ENCODE peak calls at places on chromosomes 16 and 17, in seven cellular contexts. D is esophagus mucosa; B is PC-3; X is Right ventricle myocardium inferior; S is foreskin keratinocyte; I is activated naive CD8-positive, alpha-beta T cell treated with anti-CD3 and anti-CD28 coated beads, Interleukin-2, amount 10 ng/mL, durations not matched to agents 7 days and 5 days; W is upper lobe of left lung. U is an unnamed sample.

GRCh38 chr17:79845601-79845949 is 6.3 kb upstream of the CBX4 start:
- ATAC-seq in S (no peak), B (no peak), D (no peak), W (peak), X (peak), I (no peak), U (peak)

GRCh38 chr16:2841606-2842339 is 11.7 kb downstream of the ZG16B start:
- ATAC-seq in S (no peak), D (no peak), B (no peak), I (no peak), X (no peak), W (no peak), U (no peak)

GRCh38 chr17:43924558-43924957 is 17.2 kb upstream of the MPP2 start:
- ATAC-seq in S (no peak), D (no peak), W (no peak), I (no peak), X (no peak), B (no peak), U (no peak)

GRCh38 chr17:49738456-49739163 is 25.3 kb downstream of the FAM117A start:
- ATAC-seq in X (no peak), I (no peak), W (no peak), D (no peak), B (no peak), S (no peak), U (no peak)

GRCh38 chr16:19698480-19699465 is 19.3 kb downstream of the KNOP1 start:
- ATAC-seq in S (no peak), X (peak), D (peak), W (no peak), B (no peak), I (no peak), U (peak)

GRCh38 chr16:26930776-26931175 is 136.0 kb upstream of the C16orf82 start:
- ATAC-seq in S (no peak), X (no peak), B (no peak), W (no peak), D (no peak), I (no peak), U (no peak)

GRCh38 chr16:8589293-8590160 is 784 bp downstream of the TMEM114 start:
- ATAC-seq in B (no peak), D (no peak), S (peak), X (no peak), W (peak), I (no peak), U (no peak)

GRCh38 chr16:54657709-54658102 is 273.0 kb upstream of the IRX5 start:
- ATAC-seq in B (no peak), X (no peak), W (no peak), D (no peak), S (no peak), I (no peak), U (no peak)

GRCh38 chr17:4858880-4859260 is 25.7 kb downstream of the MINK1 start:
- ATAC-seq in D (peak), S (peak), I (no peak), X (peak), B (peak), W (peak), U (peak)

GRCh38 chr17:79732804-79733691 is 2.3 kb downstream of the ENPP7 start:
- ATAC-seq in S (no peak), B (no peak), W (no peak), I (no peak), X (no peak), D (no peak), U (no peak)

GRCh38 chr17:66351053-66351452 is 48.6 kb downstream of the PRKCA start:
- ATAC-seq in X (peak), B (peak), D (peak), W (peak), I (no peak), S (no peak), U (no peak)

GRCh38 chr16:69179255-69180010 is 7.5 kb upstream of the SNTB2 start:
- ATAC-seq in D (peak), X (peak), S (no peak), W (peak), B (peak), I (no peak), U (peak)

GRCh38 chr16:77585852-77586251 is 136.5 kb upstream of the NUDT7 start:
- ATAC-seq in D (peak), W (no peak), X (no peak), S (peak), I (no peak), B (no peak), U (peak)

GRCh38 chr17:16886655-16887322 is 85.1 kb downstream of the TNFRSF13B start:
- ATAC-seq in B (no peak), W (no peak), X (no peak), I (no peak), S (no peak), D (no peak), U (no peak)

GRCh38 chr17:29777663-29778062 is 152.4 kb downstream of the SSH2 start:
- ATAC-seq in W (no peak), B (no peak), D (no peak), S (no peak), I (no peak), X (no peak), U (no peak)

GRCh38 chr16:31641279-31641678 is 113.6 kb downstream of the AHSP start:
- ATAC-seq in W (no peak), X (no peak), I (no peak), S (no peak), D (no peak), B (no peak), U (no peak)

GRCh38 chr17:36942031-36942599 is 4.8 kb downstream of the LHX1 start:
- ATAC-seq in S (peak), D (no peak), W (no peak), B (no peak), X (peak), I (no peak), U (no peak)

GRCh38 chr16:81823111-81823510 is 44.0 kb downstream of the PLCG2 start:
- ATAC-seq in I (peak), B (no peak), D (peak), S (no peak), W (peak), X (peak), U (no peak)

GRCh38 chr17:21239680-21240374 is 13.4 kb downstream of the NATD1 start:
- ATAC-seq in W (no peak), D (no peak), B (peak), S (peak), I (no peak), X (no peak), U (peak)

GRCh38 chr16:55465077-55465896 is 13.7 kb upstream of the MMP2 start:
- ATAC-seq in B (peak), I (peak), X (peak), W (peak), D (peak), S (peak), U (peak)

GRCh38 chr16:49837673-49838360 is 18.1 kb downstream of the ZNF423 start:
- ATAC-seq in W (no peak), S (no peak), X (peak), I (no peak), B (no peak), D (no peak), U (no peak)

GRCh38 chr17:82848022-82848592 is 8.3 kb upstream of the ZNF750 start:
- ATAC-seq in W (peak), D (peak), S (no peak), B (no peak), I (peak), X (no peak), U (no peak)

GRCh38 chr17:83194761-83195329 is 115.4 kb downstream of the METRNL start:
- ATAC-seq in S (peak), W (no peak), D (peak), B (no peak), X (no peak), I (no peak), U (peak)

GRCh38 chr16:14405611-14406537 is 224.2 kb downstream of the PARN start:
- ATAC-seq in I (no peak), X (no peak), D (peak), B (no peak), S (peak), W (no peak), U (peak)

GRCh38 chr16:81632392-81633146 is 146.5 kb upstream of the PLCG2 start:
- ATAC-seq in W (peak), D (peak), B (peak), I (peak), X (no peak), S (peak), U (no peak)

GRCh38 chr16:76705883-76706282 is 428.7 kb downstream of the CNTNAP4 start:
- ATAC-seq in I (no peak), D (no peak), S (no peak), B (no peak), W (no peak), X (no peak), U (no peak)

GRCh38 chr16:81658373-81658772 is 120.7 kb upstream of the PLCG2 start:
- ATAC-seq in S (no peak), I (no peak), B (no peak), D (no peak), W (no peak), X (no peak), U (no peak)

GRCh38 chr16:53041196-53041977 is 11.3 kb downstream of the CHD9NB start:
- ATAC-seq in S (peak), D (peak), X (peak), I (no peak), B (no peak), W (peak), U (peak)

GRCh38 chr16:30511509-30511908 is 14.9 kb downstream of the ZNF768 start:
- ATAC-seq in B (no peak), W (no peak), X (no peak), S (no peak), I (no peak), D (no peak), U (no peak)

GRCh38 chr16:22077700-22078313 is 14.5 kb upstream of the VWA3A start:
- ATAC-seq in X (peak), B (peak), W (peak), S (peak), D (peak), I (peak), U (no peak)

GRCh38 chr16:81717662-81718189 is 61.4 kb upstream of the PLCG2 start:
- ATAC-seq in W (no peak), S (no peak), I (no peak), B (no peak), X (no peak), D (no peak), U (no peak)

GRCh38 chr17:78993241-78993956 is 13.7 kb upstream of the LGALS3BP start:
- ATAC-seq in B (no peak), W (no peak), D (no peak), S (peak), I (peak), X (peak), U (no peak)

GRCh38 chr16:69595127-69596036 is 29.6 kb downstream of the NFAT5 start:
- ATAC-seq in B (peak), S (peak), I (no peak), D (peak), W (no peak), X (no peak), U (no peak)

GRCh38 chr17:10099051-10099571 is 99.3 kb downstream of the GAS7 start:
- ATAC-seq in B (no peak), I (no peak), S (peak), D (peak), W (no peak), X (peak), U (peak)

GRCh38 chr16:11791144-11791828 is 5.8 kb downstream of the ZC3H7A start:
- ATAC-seq in S (no peak), D (no peak), W (peak), I (no peak), B (no peak), X (peak), U (no peak)

GRCh38 chr16:65547799-65548446 is 426.1 kb upstream of the CDH11 start:
- ATAC-seq in B (peak), X (no peak), D (peak), S (peak), W (no peak), I (no peak), U (no peak)

GRCh38 chr16:28548306-28548802 is 5.4 kb upstream of the SGF29 start:
- ATAC-seq in X (no peak), B (no peak), W (no peak), D (no peak), S (no peak), I (no peak), U (no peak)

GRCh38 chr16:66141885-66142284 is 224.6 kb upstream of the CDH5 start:
- ATAC-seq in W (no peak), B (no peak), X (no peak), I (no peak), D (no peak), S (no peak), U (no peak)

GRCh38 chr17:39152134-39152884 is 872 bp upstream of the PLXDC1 start:
- ATAC-seq in D (no peak), S (no peak), X (peak), B (peak), W (no peak), I (peak), U (no peak)

U was measured in gastroesophageal sphincter.